ENCODE peak calls at places on chromosomes 7 and 10, in six cellular contexts. One of them, this sample, is unnamed.

GRCh38 chr10:95181731-95182130 is 12.3 kb upstream of the ACSM6 start:
- DNase-seq in G401: no peak
- DNase-seq in transverse colon: no peak
- DNase-seq in foreskin fibroblast: peak
- DNase-seq in AML-193: no peak
- DNase-seq in stimulated activated CD4-positive, alpha-beta T cell treated with anti-CD3 and anti-CD28 coated beads, Interleukin-1b, Interleukin-23, amount 100 ng/mL, for 24 hours: no peak
- DNase-seq in this sample: no peak

GRCh38 chr10:19815478-19816419 is 483 bp upstream of the PLXDC2 start:
- DNase-seq in AML-193: peak
- DNase-seq in G401: no peak
- DNase-seq in foreskin fibroblast: peak
- DNase-seq in transverse colon: peak
- DNase-seq in stimulated activated CD4-positive, alpha-beta T cell treated with anti-CD3 and anti-CD28 coated beads, Interleukin-1b, Interleukin-23, amount 100 ng/mL, for 24 hours: no peak
- DNase-seq in this sample: peak

GRCh38 chr10:62305813-62306212 is 37.2 kb upstream of the RTKN2 start:
- DNase-seq in AML-193: no peak
- DNase-seq in transverse colon: no peak
- DNase-seq in stimulated activated CD4-positive, alpha-beta T cell treated with anti-CD3 and anti-CD28 coated beads, Interleukin-1b, Interleukin-23, amount 100 ng/mL, for 24 hours: no peak
- DNase-seq in foreskin fibroblast: peak
- DNase-seq in G401: no peak
- DNase-seq in this sample: no peak

GRCh38 chr7:33062782-33063443 is 337 bp upstream of the NT5C3A start:
- DNase-seq in stimulated activated CD4-positive, alpha-beta T cell treated with anti-CD3 and anti-CD28 coated beads, Interleukin-1b, Interleukin-23, amount 100 ng/mL, for 24 hours: peak
- DNase-seq in foreskin fibroblast: peak
- DNase-seq in G401: peak
- DNase-seq in transverse colon: peak
- DNase-seq in AML-193: peak
- DNase-seq in this sample: peak

GRCh38 chr10:85946713-85947326 is 419.8 kb downstream of the GRID1 start:
- DNase-seq in transverse colon: no peak
- DNase-seq in G401: no peak
- DNase-seq in stimulated activated CD4-positive, alpha-beta T cell treated with anti-CD3 and anti-CD28 coated beads, Interleukin-1b, Interleukin-23, amount 100 ng/mL, for 24 hours: no peak
- DNase-seq in AML-193: no peak
- DNase-seq in foreskin fibroblast: no peak
- DNase-seq in this sample: no peak

GRCh38 chr7:98338441-98338840 is 57.0 kb downstream of the BRI3 start:
- DNase-seq in stimulated activated CD4-positive, alpha-beta T cell treated with anti-CD3 and anti-CD28 coated beads, Interleukin-1b, Interleukin-23, amount 100 ng/mL, for 24 hours: no peak
- DNase-seq in foreskin fibroblast: no peak
- DNase-seq in transverse colon: no peak
- DNase-seq in G401: no peak
- DNase-seq in AML-193: no peak
- DNase-seq in this sample: no peak

GRCh38 chr7:95772298-95772770 is at the start of gene DYNC1I1:
- DNase-seq in G401: peak
- DNase-seq in stimulated activated CD4-positive, alpha-beta T cell treated with anti-CD3 and anti-CD28 coated beads, Interleukin-1b, Interleukin-23, amount 100 ng/mL, for 24 hours: no peak
- DNase-seq in transverse colon: peak
- DNase-seq in AML-193: no peak
- DNase-seq in foreskin fibroblast: peak
- DNase-seq in this sample: peak

GRCh38 chr7:4774804-4775280 is 581 bp upstream of the AP5Z1 start:
- DNase-seq in AML-193: peak
- DNase-seq in stimulated activated CD4-positive, alpha-beta T cell treated with anti-CD3 and anti-CD28 coated beads, Interleukin-1b, Interleukin-23, amount 100 ng/mL, for 24 hours: no peak
- DNase-seq in transverse colon: no peak
- DNase-seq in foreskin fibroblast: peak
- DNase-seq in G401: no peak
- DNase-seq in this sample: peak

GRCh38 chr7:1702652-1703051 is 32.6 kb downstream of the ELFN1 start:
- DNase-seq in AML-193: no peak
- DNase-seq in G401: no peak
- DNase-seq in transverse colon: no peak
- DNase-seq in foreskin fibroblast: no peak
- DNase-seq in stimulated activated CD4-positive, alpha-beta T cell treated with anti-CD3 and anti-CD28 coated beads, Interleukin-1b, Interleukin-23, amount 100 ng/mL, for 24 hours: no peak
- DNase-seq in this sample: no peak

GRCh38 chr7:22932896-22933295 is 81.0 kb downstream of the HYCC1 start:
- DNase-seq in transverse colon: no peak
- DNase-seq in G401: no peak
- DNase-seq in stimulated activated CD4-positive, alpha-beta T cell treated with anti-CD3 and anti-CD28 coated beads, Interleukin-1b, Interleukin-23, amount 100 ng/mL, for 24 hours: no peak
- DNase-seq in foreskin fibroblast: no peak
- DNase-seq in AML-193: no peak
- DNase-seq in this sample: no peak

GRCh38 chr10:57333880-57334279 is 933.8 kb downstream of the IPMK start:
- DNase-seq in stimulated activated CD4-positive, alpha-beta T cell treated with anti-CD3 and anti-CD28 coated beads, Interleukin-1b, Interleukin-23, amount 100 ng/mL, for 24 hours: no peak
- DNase-seq in G401: no peak
- DNase-seq in AML-193: no peak
- DNase-seq in transverse colon: no peak
- DNase-seq in foreskin fibroblast: no peak
- DNase-seq in this sample: no peak

GRCh38 chr10:84075226-84076046 is 63.9 kb upstream of the GHITM start:
- DNase-seq in foreskin fibroblast: peak
- DNase-seq in G401: no peak
- DNase-seq in stimulated activated CD4-positive, alpha-beta T cell treated with anti-CD3 and anti-CD28 coated beads, Interleukin-1b, Interleukin-23, amount 100 ng/mL, for 24 hours: no peak
- DNase-seq in AML-193: no peak
- DNase-seq in transverse colon: no peak
- DNase-seq in this sample: no peak

GRCh38 chr10:116888380-116889055 is 39.2 kb downstream of the ENO4 start:
- DNase-seq in transverse colon: peak
- DNase-seq in AML-193: no peak
- DNase-seq in stimulated activated CD4-positive, alpha-beta T cell treated with anti-CD3 and anti-CD28 coated beads, Interleukin-1b, Interleukin-23, amount 100 ng/mL, for 24 hours: no peak
- DNase-seq in G401: no peak
- DNase-seq in foreskin fibroblast: peak
- DNase-seq in this sample: peak

This sample was measured in SW 1271.